ENCODE peak calls at places on chromosomes 4 and X, in ten cellular contexts. J is BE2C, L is mammary epithelial cell, W is ovary, B is stomach, Y is suprapubic skin, I is osteocyte, A is GM13977, V is right atrium auricular region, H is fibroblast of the aortic adventitia. M is an unnamed sample.

GRCh38 chr4:142900622-142901021 is 54.5 kb upstream of the INPP4B start:
- DNase-seq in B (no peak), J (no peak), H (no peak), A (no peak), Y (no peak), W (no peak), I (no peak), L (no peak), V (no peak), M (no peak)

GRCh38 chrX:67614414-67614813 is 70.6 kb downstream of the AR start:
- DNase-seq in W (no peak), L (peak), H (peak), B (no peak), J (no peak), V (no peak), A (no peak), Y (no peak), I (no peak), M (no peak)

GRCh38 chrX:69501433-69501832 is 2.7 kb upstream of the NALF2 start:
- DNase-seq in Y (no peak), L (no peak), I (no peak), W (no peak), B (peak), H (no peak), A (no peak), V (no peak), J (peak), M (no peak)

GRCh38 chr4:159420162-159421057 is 317.5 kb downstream of the RAPGEF2 start:
- DNase-seq in V (no peak), A (no peak), L (no peak), I (no peak), J (no peak), H (no peak), B (no peak), W (no peak), Y (no peak), M (no peak)

GRCh38 chrX:130688360-130688759 is 214.6 kb downstream of the ENOX2 start:
- DNase-seq in H (no peak), Y (no peak), A (no peak), I (no peak), B (no peak), L (no peak), W (no peak), V (no peak), J (no peak), M (no peak)

GRCh38 chr4:15920723-15921591 is 17.6 kb downstream of the FGFBP1 start:
- DNase-seq in V (peak), L (peak), A (no peak), B (peak), J (peak), I (peak), H (peak), W (peak), Y (no peak), M (peak)

GRCh38 chr4:147318581-147318980 is 162.3 kb upstream of the EDNRA start:
- DNase-seq in I (no peak), J (no peak), L (no peak), A (no peak), Y (no peak), B (no peak), V (no peak), H (peak), W (no peak), M (no peak)

GRCh38 chr4:180449395-180449956 is 1793.7 kb upstream of the TENM3 start:
- DNase-seq in Y (no peak), I (no peak), W (no peak), H (no peak), L (peak), A (no peak), B (no peak), J (peak), V (no peak), M (no peak)

GRCh38 chrX:18607966-18608365 is 63.9 kb downstream of the RS1 start:
- DNase-seq in Y (no peak), W (no peak), J (no peak), I (no peak), V (no peak), A (no peak), L (no peak), B (no peak), H (no peak), M (no peak)

GRCh38 chrX:123834116-123834515 is 25.7 kb upstream of the XIAP start:
- DNase-seq in J (no peak), W (no peak), I (no peak), B (no peak), L (no peak), Y (no peak), V (no peak), H (no peak), A (no peak), M (no peak)

GRCh38 chr4:156981262-156981661 is 9.7 kb upstream of the PDGFC start:
- DNase-seq in J (no peak), A (no peak), Y (no peak), W (no peak), H (no peak), L (no peak), I (no peak), B (no peak), V (no peak), M (no peak)

GRCh38 chrX:106306391-106306947 is 138.4 kb downstream of the PWWP3B start:
- DNase-seq in L (no peak), H (no peak), V (no peak), J (no peak), I (no peak), B (no peak), W (no peak), Y (no peak), A (no peak), M (no peak)

GRCh38 chrX:20056704-20057103 is 60.0 kb downstream of the MAP7D2 start:
- DNase-seq in B (no peak), J (no peak), Y (no peak), L (peak), H (no peak), V (no peak), A (no peak), I (no peak), W (no peak), M (no peak)

GRCh38 chr4:184992422-184992821 is 25.9 kb upstream of the HELT start:
- DNase-seq in Y (no peak), W (no peak), J (no peak), L (no peak), H (no peak), I (no peak), V (no peak), A (no peak), B (no peak), M (no peak)

GRCh38 chr4:121977251-121978168 is 25.6 kb upstream of the TRPC3 start:
- DNase-seq in Y (no peak), L (no peak), H (peak), I (no peak), W (no peak), J (no peak), V (no peak), B (no peak), A (no peak), M (no peak)

GRCh38 chr4:109334129-109334528 is 31.7 kb upstream of the COL25A1 start:
- DNase-seq in J (no peak), I (no peak), V (no peak), Y (no peak), L (no peak), B (no peak), H (no peak), A (no peak), W (no peak), M (no peak)

GRCh38 chr4:56786955-56787354 is 34.5 kb downstream of the SPINK2 start:
- DNase-seq in A (no peak), Y (no peak), I (no peak), J (peak), L (peak), W (peak), V (no peak), B (peak), H (peak), M (no peak)

GRCh38 chr4:87901426-87901825 is 68.7 kb downstream of the MEPE start:
- DNase-seq in B (no peak), I (no peak), Y (no peak), A (no peak), V (no peak), W (no peak), L (no peak), J (no peak), H (peak), M (no peak)

GRCh38 chrX:111302284-111302683 is 32.0 kb upstream of the CAPN6 start:
- DNase-seq in L (no peak), Y (no peak), A (no peak), I (no peak), B (no peak), W (no peak), H (no peak), V (no peak), J (no peak), M (no peak)

GRCh38 chr4:74499986-74500781 is 55.2 kb downstream of the AREG start:
- DNase-seq in W (no peak), B (no peak), V (no peak), I (no peak), L (peak), Y (no peak), H (peak), A (no peak), J (no peak), M (no peak)

GRCh38 chr4:176277162-176277904 is 8.3 kb upstream of the ASB5 start:
- DNase-seq in I (no peak), Y (no peak), A (peak), W (peak), L (peak), J (peak), V (peak), H (peak), B (peak), M (no peak)

GRCh38 chrX:100449696-100450606 is 39.9 kb upstream of the PCDH19 start:
- DNase-seq in I (no peak), J (no peak), Y (no peak), V (no peak), H (no peak), L (no peak), A (no peak), B (no peak), W (no peak), M (no peak)

GRCh38 chr4:139740531-139741041 is 75.0 kb downstream of the MGST2 start:
- DNase-seq in I (peak), A (no peak), J (peak), B (peak), W (peak), H (peak), Y (no peak), L (peak), V (peak), M (no peak)

GRCh38 chrX:40065291-40066046 is 32.3 kb downstream of the BCOR start:
- DNase-seq in V (no peak), H (no peak), B (no peak), I (no peak), A (no peak), Y (no peak), L (no peak), W (no peak), J (no peak), M (no peak)

GRCh38 chrX:18985186-18985435 is 1.2 kb upstream of the PHKA2 start:
- DNase-seq in V (no peak), B (no peak), W (no peak), L (no peak), Y (no peak), H (no peak), A (no peak), J (no peak), I (no peak), M (no peak)

GRCh38 chr4:33073811-33074210 is 2353.6 kb downstream of the PCDH7 start:
- DNase-seq in B (no peak), W (no peak), V (no peak), A (no peak), J (no peak), I (no peak), H (peak), Y (no peak), L (no peak), M (no peak)

GRCh38 chr4:185272232-185272631 is 62.8 kb downstream of the SNX25 start:
- DNase-seq in L (no peak), A (no peak), V (no peak), H (no peak), B (no peak), I (no peak), J (no peak), W (no peak), Y (no peak), M (no peak)

GRCh38 chr4:67522851-67523671 is 22.2 kb downstream of the CENPC start:
- DNase-seq in B (no peak), J (no peak), V (no peak), Y (no peak), A (no peak), L (no peak), H (peak), I (no peak), W (no peak), M (no peak)

GRCh38 chrX:35711281-35711680 is 86.9 kb upstream of the MAGEB16 start:
- DNase-seq in V (no peak), A (no peak), L (no peak), W (no peak), I (no peak), H (no peak), Y (no peak), B (no peak), J (no peak), M (no peak)

GRCh38 chrX:130738638-130739195 is 164.3 kb downstream of the ENOX2 start:
- DNase-seq in L (no peak), V (no peak), J (no peak), H (no peak), Y (no peak), B (no peak), I (no peak), A (no peak), W (no peak), M (no peak)

GRCh38 chr4:4541661-4542570 is at the start of gene STX18:
- DNase-seq in H (peak), L (peak), J (peak), B (peak), V (peak), Y (peak), I (peak), A (peak), W (peak), M (peak)

GRCh38 chr4:54402880-54403503 is 173.9 kb downstream of the PDGFRA start:
- DNase-seq in W (no peak), L (no peak), Y (no peak), I (no peak), A (no peak), B (no peak), J (no peak), H (no peak), V (no peak), M (no peak)

GRCh38 chr4:66157594-66157993 is 487.3 kb upstream of the EPHA5 start:
- DNase-seq in J (no peak), V (no peak), H (no peak), W (no peak), B (no peak), L (no peak), Y (no peak), A (no peak), I (no peak), M (no peak)

GRCh38 chrX:103999234-103999633 is 14.3 kb downstream of the H2BW1 start:
- DNase-seq in L (no peak), H (no peak), A (no peak), I (peak), B (no peak), Y (no peak), V (no peak), J (no peak), W (no peak), M (no peak)

GRCh38 chrX:151359931-151360871 is 36.8 kb upstream of the VMA21 start:
- DNase-seq in I (no peak), L (peak), H (peak), Y (no peak), V (no peak), J (peak), B (peak), A (peak), W (peak), M (no peak)

GRCh38 chr4:103754844-103755243 is 35.1 kb upstream of the TACR3 start:
- DNase-seq in A (no peak), B (peak), J (peak), L (peak), V (no peak), H (peak), W (no peak), I (no peak), Y (no peak), M (no peak)

GRCh38 chr4:112279882-112280315 is 5.8 kb downstream of the TIFA start:
- DNase-seq in V (no peak), H (no peak), B (no peak), A (no peak), J (no peak), W (no peak), Y (no peak), L (no peak), I (no peak), M (no peak)

GRCh38 chrX:10106801-10107200 is 50.0 kb upstream of the CLCN4 start:
- DNase-seq in A (no peak), V (no peak), W (no peak), J (no peak), I (no peak), L (no peak), Y (no peak), H (no peak), B (no peak), M (no peak)

GRCh38 chr4:86653237-86653865 is 59.2 kb downstream of the PTPN13 start:
- DNase-seq in L (no peak), Y (no peak), A (no peak), I (no peak), B (no peak), W (no peak), V (no peak), J (peak), H (no peak), M (no peak)

GRCh38 chr4:154254999-154255398 is 236.6 kb downstream of the DCHS2 start:
- DNase-seq in H (no peak), V (no peak), L (no peak), B (no peak), J (no peak), A (peak), I (no peak), Y (no peak), W (no peak), M (no peak)
- TF ChIP-seq CTCF in H (no peak), V (no peak), L (peak), B (no peak), J (no peak), A (peak), I (no peak), Y (no peak), W (no peak), M (no peak)

GRCh38 chrX:41335590-41336331 is 1.8 kb downstream of the DDX3X start:
- DNase-seq in I (no peak), B (no peak), Y (no peak), L (peak), A (no peak), H (peak), V (no peak), J (no peak), W (no peak), M (no peak)

GRCh38 chrX:41332988-41333743 is 796 bp upstream of the DDX3X start:
- DNase-seq in W (peak), J (peak), L (peak), Y (peak), A (peak), V (peak), H (peak), B (peak), I (peak), M (peak)

GRCh38 chrX:41334866-41335589 is 1.1 kb downstream of the DDX3X start:
- DNase-seq in V (peak), L (peak), A (peak), W (peak), J (peak), I (no peak), H (peak), B (peak), Y (peak), M (no peak)

GRCh38 chrX:41333744-41333993 is 293 bp upstream of the DDX3X start:
- DNase-seq in B (no peak), H (peak), A (peak), Y (no peak), I (no peak), J (no peak), L (no peak), W (no peak), V (no peak), M (peak)

GRCh38 chrX:41333994-41334865 is at the start of gene DDX3X:
- DNase-seq in J (peak), I (peak), Y (peak), A (peak), W (peak), H (peak), V (peak), B (peak), L (peak), M (peak)
- TF ChIP-seq CTCF in J (no peak), I (peak), Y (no peak), A (peak), W (no peak), H (peak), V (peak), B (no peak), L (no peak), M (no peak)

GRCh38 chrX:154829926-154830442 is 4.5 kb downstream of the SMIM9 start:
- DNase-seq in V (no peak), L (no peak), J (no peak), Y (no peak), W (no peak), I (no peak), H (no peak), A (no peak), B (no peak), M (no peak)
- TF ChIP-seq CTCF in V (no peak), L (no peak), J (no peak), Y (no peak), W (no peak), I (no peak), H (no peak), A (no peak), B (no peak), M (no peak)

GRCh38 chrX:21975827-21976226 is 35.3 kb downstream of the SMS start:
- DNase-seq in H (peak), W (no peak), L (peak), Y (no peak), A (no peak), V (no peak), J (no peak), I (no peak), B (no peak), M (no peak)
- TF ChIP-seq CTCF in H (peak), W (no peak), L (peak), Y (no peak), A (no peak), V (peak), J (peak), I (peak), B (no peak), M (no peak)

DNA sequence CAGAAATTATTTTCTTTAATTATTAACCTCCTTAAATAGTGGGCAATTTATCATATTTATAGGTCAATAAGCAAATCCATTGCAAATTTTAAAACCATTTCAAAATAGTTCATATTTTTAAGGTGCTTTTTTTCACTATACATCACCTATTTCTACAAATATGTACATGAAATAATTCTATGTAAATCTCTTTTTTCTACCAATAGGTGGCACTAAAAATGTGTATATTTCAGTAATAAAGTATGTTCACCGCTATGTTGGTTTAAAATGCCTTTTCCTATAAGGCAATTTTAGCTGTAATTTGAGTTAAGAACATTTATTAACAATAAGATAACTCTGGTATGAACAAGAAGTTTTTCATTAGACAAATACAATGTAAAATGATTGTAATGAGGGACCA is 672.2 kb downstream of the KCTD8 start:
- DNase-seq in I (no peak), L (no peak), H (peak), J (no peak), B (no peak), Y (no peak), A (no peak), V (no peak), W (no peak), M (no peak)
- TF ChIP-seq CTCF in I (peak), L (peak), H (no peak), J (no peak), B (no peak), Y (no peak), A (peak), V (peak), W (no peak), M (no peak)

GRCh38 chrX:107629533-107629909 is 1.2 kb downstream of the PRPS1 start:
- DNase-seq in I (no peak), H (peak), J (peak), L (peak), B (no peak), Y (no peak), V (no peak), W (no peak), A (no peak), M (no peak)
- TF ChIP-seq CTCF in I (peak), H (peak), J (peak), L (no peak), B (no peak), Y (no peak), V (peak), W (no peak), A (no peak), M (no peak)

GRCh38 chr4:7874838-7875237 is 64.8 kb downstream of the AFAP1 start:
- DNase-seq in W (no peak), J (no peak), L (no peak), H (no peak), B (no peak), Y (no peak), V (no peak), A (no peak), I (no peak), M (no peak)

GRCh38 chr4:7873881-7874280 is 65.8 kb downstream of the AFAP1 start:
- DNase-seq in I (no peak), J (no peak), B (no peak), L (no peak), A (no peak), W (no peak), V (no peak), H (peak), Y (no peak), M (no peak)

GRCh38 chr4:7878323-7878722 is 61.3 kb downstream of the AFAP1 start:
- DNase-seq in V (no peak), W (no peak), H (no peak), Y (no peak), J (no peak), A (no peak), L (no peak), I (no peak), B (no peak), M (no peak)

GRCh38 chr4:7877131-7877530 is 62.5 kb downstream of the AFAP1 start:
- DNase-seq in I (no peak), W (no peak), L (no peak), H (no peak), V (no peak), J (no peak), Y (no peak), B (no peak), A (no peak), M (no peak)

GRCh38 chr4:7876096-7876993 is 63.3 kb downstream of the AFAP1 start:
- DNase-seq in I (no peak), J (peak), V (no peak), W (no peak), A (peak), H (peak), Y (no peak), L (peak), B (no peak), M (no peak)
- TF ChIP-seq CTCF in I (peak), J (peak), V (peak), W (no peak), A (peak), H (peak), Y (no peak), L (peak), B (no peak), M (no peak)

DNA sequence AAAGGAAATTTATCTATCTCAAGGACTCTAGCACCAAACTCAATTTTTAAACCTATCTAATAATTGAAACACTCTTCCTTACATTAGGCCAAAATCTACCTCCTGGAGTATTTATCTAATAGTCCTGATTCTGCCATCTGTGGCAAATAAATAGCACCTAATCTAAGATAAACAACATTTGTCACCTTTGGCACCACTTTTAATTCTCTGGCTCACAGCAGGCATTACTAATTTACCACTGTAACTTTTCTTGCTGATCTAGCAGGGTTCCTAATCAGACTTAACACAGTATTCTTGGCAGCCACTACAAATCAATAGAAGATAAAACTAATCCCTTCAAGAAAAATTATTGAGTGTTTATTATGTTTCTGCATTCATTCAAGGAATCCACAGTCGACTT is 161.1 kb downstream of the KCTD8 start:
- DNase-seq in J (no peak), A (no peak), W (no peak), Y (no peak), V (no peak), L (no peak), B (no peak), I (no peak), H (no peak), M (no peak)
- TF ChIP-seq CTCF in J (no peak), A (no peak), W (no peak), Y (no peak), V (no peak), L (no peak), B (no peak), I (no peak), H (no peak), M (no peak)